ENCODE peak calls at places on chromosomes 1 and 21, in six cellular contexts. A, N, H, P, O and S are unnamed samples.

GRCh38 chr1:27807385-27807784 is 23.2 kb upstream of the PPP1R8 start:
- DNase-seq in A (no peak), N (no peak), H (no peak), P (no peak), O (no peak), S (no peak)

GRCh38 chr1:157069596-157069995 is 24.1 kb upstream of the ARHGEF11 start:
- DNase-seq in A (no peak), N (no peak), H (no peak), P (no peak), O (no peak), S (no peak)

GRCh38 chr1:202376247-202376646 is 27.7 kb downstream of the PPP1R12B start:
- DNase-seq in A (no peak), N (no peak), H (peak), P (no peak), O (peak), S (no peak)

GRCh38 chr1:226586116-226586515 is 37.6 kb downstream of the STUM start:
- DNase-seq in A (no peak), N (no peak), H (no peak), P (no peak), O (no peak), S (no peak)

GRCh38 chr1:65416767-65417166 is 3.7 kb upstream of the LEPR start:
- DNase-seq in A (no peak), N (no peak), H (no peak), P (no peak), O (no peak), S (no peak)

GRCh38 chr1:176073524-176074157 is 133.4 kb downstream of the COP1 start:
- DNase-seq in A (peak), N (peak), H (peak), P (no peak), O (peak), S (peak)

GRCh38 chr1:28982198-28982597 is 67.8 kb downstream of the EPB41 start:
- DNase-seq in A (no peak), N (no peak), H (no peak), P (no peak), O (no peak), S (no peak)

GRCh38 chr21:40186036-40186435 is 318.8 kb downstream of the PCP4 start:
- DNase-seq in A (no peak), N (no peak), H (no peak), P (no peak), O (no peak), S (peak)

GRCh38 chr1:171061425-171062143 is 29.1 kb upstream of the FMO3 start:
- DNase-seq in A (no peak), N (no peak), H (no peak), P (no peak), O (no peak), S (no peak)

GRCh38 chr1:24830680-24831272 is 85.5 kb downstream of the CLIC4 start:
- DNase-seq in A (peak), N (no peak), H (peak), P (no peak), O (peak), S (peak)

GRCh38 chr1:203871114-203871875 is 9.9 kb downstream of the SNRPE start:
- DNase-seq in A (peak), N (peak), H (peak), P (no peak), O (peak), S (peak)

GRCh38 chr1:118075116-118075515 is 109.9 kb downstream of the SPAG17 start:
- DNase-seq in A (no peak), N (no peak), H (no peak), P (no peak), O (no peak), S (no peak)

GRCh38 chr1:56584910-56585528 is 5.7 kb upstream of the PLPP3 start:
- DNase-seq in A (peak), N (no peak), H (peak), P (no peak), O (peak), S (peak)

GRCh38 chr1:46449223-46450159 is 40.1 kb upstream of the DMBX1 start:
- DNase-seq in A (no peak), N (no peak), H (no peak), P (no peak), O (peak), S (no peak)

GRCh38 chr1:183180213-183180612 is 5.9 kb upstream of the LAMC2 start:
- DNase-seq in A (no peak), N (no peak), H (peak), P (no peak), O (no peak), S (peak)

GRCh38 chr1:33301273-33301984 is 19.5 kb downstream of the A3GALT2 start:
- DNase-seq in A (no peak), N (no peak), H (no peak), P (no peak), O (no peak), S (no peak)

GRCh38 chr1:169207825-169208520 is 101.5 kb downstream of the ATP1B1 start:
- DNase-seq in A (no peak), N (no peak), H (no peak), P (no peak), O (no peak), S (peak)

GRCh38 chr1:75135829-75136142 is 1.6 kb downstream of the LHX8 start:
- DNase-seq in A (no peak), N (no peak), H (peak), P (no peak), O (no peak), S (no peak)

GRCh38 chr1:11838349-11839272 is 9.0 kb downstream of the NPPA start:
- DNase-seq in A (no peak), N (peak), H (peak), P (peak), O (peak), S (peak)

GRCh38 chr1:115337633-115338456 is at the start of gene NGF:
- DNase-seq in A (no peak), N (peak), H (peak), P (peak), O (no peak), S (no peak)

GRCh38 chr1:182383934-182384333 is 7.7 kb downstream of the GLUL start:
- DNase-seq in A (no peak), N (no peak), H (no peak), P (no peak), O (no peak), S (no peak)

GRCh38 chr1:116179398-116179797 is 68.2 kb downstream of the MAB21L3 start:
- DNase-seq in A (no peak), N (no peak), H (no peak), P (no peak), O (no peak), S (no peak)

GRCh38 chr1:66729130-66729922 is 22.9 kb upstream of the DYNLT5 start:
- DNase-seq in A (no peak), N (no peak), H (no peak), P (no peak), O (peak), S (peak)

GRCh38 chr1:29849038-29849750 is 612.9 kb downstream of the PTPRU start:
- DNase-seq in A (no peak), N (peak), H (peak), P (peak), O (peak), S (peak)

GRCh38 chr1:5570931-5571330 is 421.3 kb downstream of the NPHP4 start:
- DNase-seq in A (no peak), N (no peak), H (peak), P (no peak), O (no peak), S (no peak)

GRCh38 chr1:90924982-90925381 is 96.9 kb downstream of the ZNF644 start:
- DNase-seq in A (no peak), N (peak), H (no peak), P (peak), O (no peak), S (no peak)

GRCh38 chr1:19654386-19654785 is 10.3 kb downstream of the NBL1 start:
- DNase-seq in A (no peak), N (no peak), H (peak), P (no peak), O (no peak), S (no peak)

GRCh38 chr1:57848406-57848805 is 424.5 kb upstream of the DAB1 start:
- DNase-seq in A (no peak), N (no peak), H (no peak), P (no peak), O (no peak), S (no peak)

GRCh38 chr1:186404454-186405051 is 28.9 kb downstream of the ODR4 start:
- DNase-seq in A (no peak), N (no peak), H (peak), P (no peak), O (peak), S (peak)

GRCh38 chr1:100642826-100643225 is 76.7 kb upstream of the VCAM1 start:
- DNase-seq in A (no peak), N (no peak), H (no peak), P (no peak), O (no peak), S (peak)

GRCh38 chr1:39238476-39238875 is 34.0 kb downstream of the MACF1 start:
- DNase-seq in A (no peak), N (no peak), H (no peak), P (no peak), O (no peak), S (peak)

GRCh38 chr1:31703431-31704260 is at the start of gene COL16A1:
- DNase-seq in A (no peak), N (peak), H (no peak), P (peak), O (no peak), S (no peak)

GRCh38 chr21:37060296-37060695 is 12.6 kb downstream of the PIGP start:
- DNase-seq in A (peak), N (no peak), H (peak), P (no peak), O (peak), S (peak)

GRCh38 chr1:214332950-214333798 is 52.2 kb downstream of the SMYD2 start:
- DNase-seq in A (peak), N (peak), H (peak), P (peak), O (peak), S (peak)

GRCh38 chr1:60600532-60600931 is 481.8 kb upstream of the NFIA start:
- DNase-seq in A (no peak), N (no peak), H (no peak), P (no peak), O (no peak), S (no peak)

GRCh38 chr1:60591583-60591982 is 490.8 kb upstream of the NFIA start:
- DNase-seq in A (no peak), N (no peak), H (no peak), P (no peak), O (no peak), S (no peak)

GRCh38 chr1:60598055-60598910 is 484.1 kb upstream of the NFIA start:
- DNase-seq in A (no peak), N (no peak), H (no peak), P (no peak), O (no peak), S (peak)

DNA sequence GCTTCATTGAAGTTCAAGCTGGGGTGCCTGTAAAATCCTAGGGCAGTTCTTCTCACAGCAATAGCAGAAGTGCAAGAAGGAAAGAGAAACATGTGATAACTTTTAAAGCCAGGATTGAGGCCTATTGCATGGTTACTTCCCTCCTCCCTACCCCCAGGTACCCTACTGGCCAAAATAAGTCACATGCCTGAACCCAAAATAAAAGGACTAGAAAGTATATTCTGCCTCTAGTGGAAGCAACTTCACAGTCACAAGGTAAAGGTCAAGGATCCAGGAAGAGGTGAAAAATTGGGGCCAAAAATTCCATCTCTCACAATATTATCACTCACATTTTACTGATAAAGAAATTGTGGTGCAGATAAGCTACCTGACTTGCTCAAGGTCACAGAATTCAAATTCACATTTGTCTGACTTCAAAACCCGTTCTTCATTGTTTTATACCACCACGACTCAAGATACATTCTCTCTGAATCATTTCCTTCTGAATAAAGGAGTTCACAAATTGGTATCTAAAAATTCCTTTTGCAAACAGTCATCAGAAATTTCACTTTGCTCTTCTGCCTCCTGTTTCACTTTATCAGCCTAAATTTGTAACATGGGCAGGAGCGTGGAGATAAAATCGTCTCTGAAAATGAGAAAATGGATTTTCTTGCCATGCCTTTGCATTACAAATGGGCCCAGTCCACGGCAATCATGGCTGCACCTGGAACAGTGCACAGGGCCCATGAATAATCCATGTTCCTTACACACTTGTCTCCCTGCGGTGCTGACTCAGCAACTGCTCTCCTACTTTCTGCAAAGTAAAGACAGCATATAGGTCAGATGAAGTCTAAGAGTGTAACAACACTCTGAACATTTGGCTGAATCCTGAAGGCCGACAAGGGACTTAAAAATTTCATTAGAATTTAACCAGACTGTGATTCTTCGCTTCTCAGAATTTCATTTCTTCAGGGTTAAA is 485.3 kb upstream of the NFIA start:
- DNase-seq in A (no peak), N (no peak), H (no peak), P (no peak), O (no peak), S (peak)
- TF ChIP-seq CTCF in A (no peak), N (no peak), H (no peak), P (peak), O (no peak), S (no peak)

DNA sequence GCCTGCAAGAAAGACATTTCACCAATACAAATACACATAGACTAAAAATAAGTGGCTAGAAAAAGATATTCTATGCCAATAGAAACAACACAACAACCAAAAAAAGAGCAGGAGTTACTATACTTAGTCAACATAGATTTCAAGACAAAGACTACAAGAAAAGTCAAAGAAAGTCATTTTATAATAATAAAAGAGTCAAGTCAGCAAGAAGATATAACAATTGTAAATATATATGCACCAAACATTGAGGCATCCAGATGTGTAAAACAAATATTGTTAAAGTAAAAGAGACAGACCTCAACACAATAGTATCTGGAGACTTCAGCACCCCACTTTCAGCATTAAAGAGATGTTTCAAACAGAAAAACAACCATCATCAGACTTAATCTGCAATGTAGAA is 104.6 kb downstream of the AMY1C start:
- DNase-seq in A (no peak), N (no peak), H (no peak), P (no peak), O (no peak), S (no peak)
- TF ChIP-seq MAX in A (no peak), N (no peak), H (no peak), P (no peak), O (no peak), S (no peak)

GRCh38 chr1:224109981-224110380 is 3.9 kb upstream of the FBXO28 start:
- DNase-seq in A (no peak), N (no peak), H (no peak), P (no peak), O (no peak), S (no peak)

GRCh38 chr1:224107282-224107625 is 6.7 kb upstream of the FBXO28 start:
- DNase-seq in A (no peak), N (no peak), H (no peak), P (no peak), O (no peak), S (peak)

GRCh38 chr1:224108991-224109390 is 4.9 kb upstream of the FBXO28 start:
- DNase-seq in A (no peak), N (no peak), H (no peak), P (no peak), O (no peak), S (no peak)

DNA sequence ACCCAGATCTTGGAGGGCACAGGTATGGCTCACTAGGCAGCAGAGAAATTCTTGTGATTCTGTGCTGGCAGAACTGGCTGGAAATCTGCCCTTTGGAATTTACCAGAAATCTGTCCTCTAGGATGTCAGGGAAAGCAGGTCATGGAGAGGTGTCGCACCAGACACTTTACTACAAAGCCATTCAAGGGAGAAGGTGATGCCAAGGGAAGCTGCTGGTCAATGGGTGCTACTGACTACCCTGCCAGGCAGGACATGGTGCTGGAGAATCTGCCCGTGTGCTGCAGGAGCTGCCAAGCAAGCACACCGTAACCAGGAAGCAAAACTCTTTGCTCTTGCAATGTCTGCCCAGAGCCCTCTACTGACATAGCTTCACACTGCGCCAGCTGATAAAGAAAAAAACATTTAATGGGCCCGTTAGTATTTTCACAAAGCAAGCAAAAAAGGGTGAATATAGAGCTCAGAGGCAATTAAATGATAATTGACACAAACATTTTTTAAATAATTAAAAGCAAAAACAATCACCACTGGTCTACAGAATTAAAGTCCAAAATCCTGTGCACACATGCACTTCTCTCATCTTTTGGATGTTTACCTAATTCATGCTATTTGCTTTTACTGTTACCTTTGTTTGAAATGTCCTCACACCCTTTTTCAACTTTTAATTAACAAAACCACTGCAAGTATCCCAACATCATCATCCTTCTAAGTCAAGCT is 7.2 kb upstream of the FBXO28 start:
- DNase-seq in A (peak), N (peak), H (peak), P (peak), O (peak), S (peak)
- TF ChIP-seq CTCF in A (peak), N (no peak), H (peak), P (peak), O (peak), S (peak)

GRCh38 chr1:209103135-209103534 is 480.4 kb upstream of the CAMK1G start:
- DNase-seq in A (no peak), N (no peak), H (no peak), P (no peak), O (no peak), S (no peak)
- TF ChIP-seq MAX in A (no peak), N (no peak), H (no peak), P (no peak), O (no peak), S (no peak)

DNA sequence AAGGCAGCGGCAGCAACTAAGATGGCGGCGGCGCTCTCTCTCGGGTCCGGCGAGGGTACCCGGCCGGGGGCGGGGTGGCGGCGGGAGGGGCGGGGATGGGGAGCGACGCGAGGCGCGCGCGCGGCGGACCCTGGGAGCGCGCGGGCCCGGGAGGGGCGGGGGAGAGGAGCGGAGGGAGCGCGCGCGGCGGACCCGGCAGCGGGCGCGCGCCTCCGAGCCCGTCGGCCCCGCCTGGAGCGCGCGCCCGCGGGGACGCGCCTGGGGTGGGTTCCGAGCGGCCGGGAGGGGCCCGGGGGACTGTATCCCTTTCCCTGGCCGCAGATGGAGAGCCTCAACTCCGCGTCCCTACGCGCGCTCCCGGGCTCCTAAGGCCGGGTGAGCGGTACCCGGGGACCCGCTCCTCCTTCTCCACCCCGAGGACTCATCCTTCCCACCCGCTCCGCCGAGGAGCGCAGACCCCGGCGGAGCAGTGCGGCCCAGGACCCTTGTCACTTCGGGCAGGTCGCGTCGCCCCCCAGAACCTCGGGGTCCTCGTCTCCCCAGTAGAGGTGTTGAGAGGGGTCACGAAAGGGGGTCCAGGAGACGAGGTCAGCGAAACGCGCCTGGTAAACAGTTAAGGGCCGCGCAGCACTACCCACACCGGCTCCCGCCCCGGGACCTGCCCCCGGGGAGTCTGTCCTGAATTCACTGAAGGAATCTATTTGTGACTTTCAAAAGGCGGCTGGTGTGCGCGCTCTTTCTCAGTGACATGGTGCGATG is at the start of gene CLSTN1:
- DNase-seq in A (peak), N (peak), H (peak), P (peak), O (peak), S (peak)
- TF ChIP-seq CTCF in A (no peak), N (no peak), H (no peak), P (no peak), O (no peak), S (no peak)

DNA sequence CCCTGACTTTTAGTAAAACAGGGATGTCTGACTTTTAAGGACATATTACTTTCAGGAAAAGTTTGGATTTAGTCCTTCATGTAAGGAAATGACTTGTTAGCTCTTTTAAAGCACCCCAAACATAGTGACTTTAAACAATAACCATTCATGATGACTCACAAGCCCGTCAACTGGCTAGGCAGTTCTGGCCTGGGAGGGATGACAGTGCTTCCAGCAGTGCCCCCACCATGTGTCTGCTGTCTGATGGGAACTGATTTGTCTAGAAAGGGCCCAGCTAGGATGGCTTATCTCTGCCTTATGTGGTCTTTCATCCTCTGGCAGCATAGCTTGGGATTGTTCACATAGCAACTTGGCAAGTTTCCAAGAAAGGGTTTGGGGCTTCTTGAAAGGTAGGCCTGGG is 143.4 kb downstream of the C1orf94 start:
- DNase-seq in A (no peak), N (no peak), H (no peak), P (no peak), O (no peak), S (no peak)
- TF ChIP-seq MAX in A (no peak), N (no peak), H (no peak), P (no peak), O (no peak), S (no peak)